ENCODE peak calls at places on chromosomes 2 and 18, in four cellular contexts. One of them, this sample, is unnamed.

GRCh38 chr18:273525-273924 is 5.7 kb upstream of the THOC1 start:
- DNase-seq in ELF-1: no peak
- DNase-seq in lung microvascular endothelial cell: no peak
- DNase-seq in iPS-NIHi11: no peak
- DNase-seq in this sample: no peak

GRCh38 chr2:64104944-64105343 is 39.3 kb downstream of the PELI1 start:
- DNase-seq in ELF-1: no peak
- DNase-seq in iPS-NIHi11: no peak
- DNase-seq in lung microvascular endothelial cell: peak; percentile 23
- DNase-seq in this sample: peak; percentile 72

GRCh38 chr2:1993711-1994682 is 249.7 kb upstream of the PXDN start:
- DNase-seq in iPS-NIHi11: no peak
- DNase-seq in ELF-1: no peak
- DNase-seq in lung microvascular endothelial cell: peak; percentile 95
- DNase-seq in this sample: peak; percentile 1

GRCh38 chr2:108536133-108536780 is 2.0 kb downstream of the LIMS1 start:
- DNase-seq in lung microvascular endothelial cell: no peak
- DNase-seq in ELF-1: no peak
- DNase-seq in iPS-NIHi11: no peak
- DNase-seq in this sample: no peak

GRCh38 chr2:219249203-219249980 is 3.7 kb upstream of the TUBA4B start:
- DNase-seq in iPS-NIHi11: no peak
- DNase-seq in ELF-1: peak; percentile 36
- DNase-seq in lung microvascular endothelial cell: peak; percentile 70
- DNase-seq in this sample: peak; percentile 85

GRCh38 chr18:28284132-28284531 is 107.2 kb upstream of the CDH2 start:
- DNase-seq in lung microvascular endothelial cell: no peak
- DNase-seq in iPS-NIHi11: no peak
- DNase-seq in ELF-1: no peak
- DNase-seq in this sample: no peak

GRCh38 chr18:8685141-8685913 is 20.0 kb upstream of the MTCL1 start:
- DNase-seq in lung microvascular endothelial cell: no peak
- DNase-seq in ELF-1: peak; percentile 76
- DNase-seq in iPS-NIHi11: peak; percentile 17
- DNase-seq in this sample: no peak

GRCh38 chr2:148927010-148927409 is 52.0 kb downstream of the KIF5C start:
- DNase-seq in iPS-NIHi11: no peak
- DNase-seq in ELF-1: no peak
- DNase-seq in lung microvascular endothelial cell: no peak
- DNase-seq in this sample: no peak

GRCh38 chr18:26511339-26512071 is 36.8 kb downstream of the KCTD1 start:
- DNase-seq in lung microvascular endothelial cell: peak; percentile 33
- DNase-seq in iPS-NIHi11: no peak
- DNase-seq in ELF-1: no peak
- DNase-seq in this sample: peak; percentile 75

GRCh38 chr2:232211743-232212686 is 166.5 kb upstream of the ALPP start:
- DNase-seq in ELF-1: no peak
- DNase-seq in lung microvascular endothelial cell: no peak
- DNase-seq in iPS-NIHi11: no peak
- DNase-seq in this sample: no peak

GRCh38 chr2:39481611-39482010 is 44.5 kb upstream of the MAP4K3 start:
- DNase-seq in ELF-1: no peak
- DNase-seq in lung microvascular endothelial cell: peak; percentile 67
- DNase-seq in iPS-NIHi11: peak; percentile 26
- DNase-seq in this sample: peak; percentile 78

GRCh38 chr2:102915128-102915527 is 153.3 kb downstream of the TMEM182 start:
- DNase-seq in lung microvascular endothelial cell: no peak
- DNase-seq in ELF-1: no peak
- DNase-seq in iPS-NIHi11: no peak
- DNase-seq in this sample: no peak

GRCh38 chr2:103289101-103289725 is 527.4 kb downstream of the TMEM182 start:
- DNase-seq in ELF-1: peak; percentile 2
- DNase-seq in lung microvascular endothelial cell: no peak
- DNase-seq in iPS-NIHi11: peak; percentile 17
- DNase-seq in this sample: no peak

GRCh38 chr2:53787911-53788289 is 1.1 kb downstream of the ERLEC1 start:
- DNase-seq in iPS-NIHi11: no peak
- DNase-seq in lung microvascular endothelial cell: peak; percentile 33
- DNase-seq in ELF-1: no peak
- DNase-seq in this sample: no peak

GRCh38 chr2:64931536-64932326 is 57.5 kb upstream of the SLC1A4 start:
- DNase-seq in iPS-NIHi11: no peak
- DNase-seq in ELF-1: no peak
- DNase-seq in lung microvascular endothelial cell: no peak
- DNase-seq in this sample: no peak

GRCh38 chr18:71036783-71037182 is 747.9 kb downstream of the SOCS6 start:
- DNase-seq in ELF-1: no peak
- DNase-seq in lung microvascular endothelial cell: peak; percentile 75
- DNase-seq in iPS-NIHi11: no peak
- DNase-seq in this sample: peak; percentile 95

GRCh38 chr18:28854964-28855363 is 678.0 kb upstream of the CDH2 start:
- DNase-seq in iPS-NIHi11: no peak
- DNase-seq in ELF-1: peak; percentile 5
- DNase-seq in lung microvascular endothelial cell: no peak
- DNase-seq in this sample: no peak

GRCh38 chr18:7927119-7927518 is 360.0 kb downstream of the PTPRM start:
- DNase-seq in iPS-NIHi11: no peak
- DNase-seq in ELF-1: no peak
- DNase-seq in lung microvascular endothelial cell: no peak
- DNase-seq in this sample: no peak

GRCh38 chr2:239476029-239476756 is 75.4 kb upstream of the HDAC4 start:
- DNase-seq in iPS-NIHi11: no peak
- DNase-seq in lung microvascular endothelial cell: no peak
- DNase-seq in ELF-1: no peak
- DNase-seq in this sample: no peak

This sample was measured in endothelial cell of umbilical vein.